ENCODE peak calls at places on chromosome 17, in six cellular contexts. K, I, U, Y, R and Q are unnamed samples.

GRCh38 chr17:53186004-53186403 is 636.7 kb upstream of the KIF2B start:
- DNase-seq in U (no peak), K (no peak), Y (no peak), R (no peak), I (no peak), Q (no peak)

GRCh38 chr17:48470388-48471034 is 40.5 kb upstream of the SKAP1 start:
- DNase-seq in Y (no peak), I (no peak), R (no peak), U (no peak), K (no peak), Q (peak)

GRCh38 chr17:44376124-44376523 is 12.5 kb upstream of the FAM171A2 start:
- DNase-seq in Y (peak), K (peak), U (no peak), I (no peak), R (peak), Q (no peak)

GRCh38 chr17:29733151-29733550 is 110.4 kb upstream of the CORO6 start:
- DNase-seq in I (no peak), K (no peak), R (no peak), Y (no peak), U (no peak), Q (no peak)

GRCh38 chr17:40425741-40426140 is 8.0 kb upstream of the TOP2A start:
- DNase-seq in I (no peak), R (no peak), Y (no peak), U (no peak), K (no peak), Q (no peak)

GRCh38 chr17:304461-304860 is 48.1 kb downstream of the RPH3AL start:
- DNase-seq in K (no peak), R (no peak), Y (no peak), U (no peak), I (no peak), Q (no peak)

GRCh38 chr17:17729620-17730249 is 48.5 kb downstream of the RAI1 start:
- DNase-seq in I (no peak), U (no peak), K (peak), Y (peak), R (peak), Q (peak)

GRCh38 chr17:15289285-15290185 is 24.4 kb upstream of the PMP22 start:
- DNase-seq in I (no peak), U (no peak), R (peak), Y (peak), K (peak), Q (no peak)

GRCh38 chr17:49646391-49647255 is 31.3 kb downstream of the SPOP start:
- DNase-seq in K (no peak), Y (peak), U (peak), R (no peak), I (no peak), Q (peak)

GRCh38 chr17:6366144-6366755 is 68.7 kb downstream of the AIPL1 start:
- DNase-seq in K (no peak), R (no peak), Y (no peak), I (no peak), U (no peak), Q (peak)

GRCh38 chr17:74481621-74482020 is 15.2 kb downstream of the CD300A start:
- DNase-seq in I (no peak), R (no peak), Y (no peak), K (no peak), U (no peak), Q (no peak)

GRCh38 chr17:32870969-32871368 is 6.0 kb downstream of the MYO1D start:
- DNase-seq in U (no peak), I (no peak), R (no peak), K (no peak), Y (no peak), Q (no peak)

GRCh38 chr17:42155614-42156045 is 841 bp upstream of the RAB5C start:
- DNase-seq in U (no peak), Y (no peak), I (no peak), K (no peak), R (no peak), Q (no peak)

GRCh38 chr17:40532520-40533253 is 31.3 kb upstream of the TNS4 start:
- DNase-seq in U (no peak), K (no peak), Y (no peak), R (no peak), I (no peak), Q (no peak)

GRCh38 chr17:61475726-61476125 is 23.5 kb downstream of the TBX4 start:
- DNase-seq in Y (no peak), U (no peak), R (no peak), K (no peak), I (no peak), Q (no peak)

DNA sequence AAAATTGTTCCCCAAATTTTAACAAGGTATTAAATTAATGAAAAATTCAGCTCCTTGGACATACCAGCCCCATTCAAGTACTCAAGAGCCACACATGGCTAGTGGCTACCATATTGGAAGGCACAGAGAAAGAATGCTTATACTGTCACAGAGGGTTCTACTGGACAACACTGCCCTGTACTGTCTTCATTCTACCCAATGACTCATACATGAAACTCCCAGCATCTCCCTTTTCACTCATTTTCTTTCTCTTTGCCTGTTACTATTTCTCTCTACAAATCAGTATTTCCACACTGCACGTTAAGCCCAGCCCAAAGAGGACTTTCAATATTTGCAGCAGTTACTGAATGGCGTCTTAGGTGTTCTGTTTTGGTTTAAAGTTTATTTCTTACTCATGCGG is 72.1 kb upstream of the RCVRN start:
- DNase-seq in R (no peak), I (no peak), Y (no peak), U (no peak), K (no peak), Q (no peak)
- TF ChIP-seq YY1 in R (no peak), I (no peak), Y (no peak), U (no peak), K (no peak), Q (no peak)

DNA sequence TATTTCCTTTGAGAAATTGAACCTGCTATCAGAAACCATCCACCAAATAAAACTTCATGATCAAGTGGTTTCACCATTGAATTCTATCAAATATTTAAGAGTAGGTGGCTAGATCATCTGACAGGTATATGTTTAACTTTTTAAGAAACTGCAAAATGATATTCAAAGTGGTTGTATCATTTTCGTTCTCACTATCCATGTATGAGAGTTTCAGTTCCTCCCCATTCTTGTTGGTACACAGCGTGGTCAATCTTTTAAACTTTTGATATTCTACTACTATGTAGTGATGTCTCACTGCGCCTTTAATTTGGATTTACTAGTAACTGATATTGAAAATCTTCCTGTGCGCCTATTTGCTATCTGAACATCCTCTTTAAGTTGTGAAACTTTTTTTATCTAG is 163.7 kb downstream of the CYB561 start:
- DNase-seq in I (no peak), K (no peak), Y (no peak), R (no peak), U (no peak), Q (no peak)
- H3K4me2 ChIP-seq in I (no peak), K (no peak), Y (no peak), R (no peak), U (no peak), Q (no peak)

GRCh38 chr17:80213651-80213975 is 6.5 kb downstream of the SGSH start:
- DNase-seq in K (no peak), Y (no peak), R (no peak), U (no peak), I (no peak), Q (no peak)

GRCh38 chr17:80214012-80214877 is 5.9 kb downstream of the SGSH start:
- DNase-seq in I (no peak), K (no peak), R (no peak), U (no peak), Y (no peak), Q (no peak)

GRCh38 chr17:80214878-80215210 is 5.3 kb downstream of the SGSH start:
- DNase-seq in R (no peak), U (no peak), Y (no peak), I (no peak), K (no peak), Q (no peak)

GRCh38 chr17:80212109-80212508 is 8.0 kb downstream of the SGSH start:
- DNase-seq in Y (no peak), K (no peak), U (no peak), R (no peak), I (no peak), Q (no peak)

GRCh38 chr17:80212962-80213650 is 7.0 kb downstream of the SGSH start:
- DNase-seq in K (no peak), U (no peak), Y (no peak), R (no peak), I (no peak), Q (no peak)
- TF ChIP-seq MAX in K (no peak), U (no peak), Y (no peak), R (no peak), I (no peak), Q (no peak)

DNA sequence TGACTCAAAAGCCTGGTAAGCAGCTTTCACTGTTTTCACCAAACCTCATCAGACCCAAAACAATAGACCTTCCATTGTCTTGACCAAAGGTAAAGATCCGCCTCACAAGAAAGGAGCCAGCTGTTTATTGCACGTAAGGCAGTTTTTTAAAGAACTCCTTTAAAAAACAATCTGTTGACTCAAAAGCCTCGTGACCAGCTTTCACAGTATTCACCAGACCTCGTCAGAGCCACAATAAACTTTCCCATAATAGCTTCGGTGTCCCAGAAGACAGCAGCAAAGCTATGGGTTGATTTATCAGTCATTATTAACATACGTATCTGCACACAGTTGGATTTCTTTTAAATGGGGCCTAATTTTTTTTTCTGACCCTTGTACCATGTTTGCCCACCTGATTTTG is 17.4 kb upstream of the HELZ start:
- DNase-seq in K (no peak), Y (no peak), R (no peak), I (no peak), U (no peak), Q (no peak)
- TF ChIP-seq YY1 in K (no peak), Y (no peak), R (no peak), I (no peak), U (no peak), Q (no peak)

DNA sequence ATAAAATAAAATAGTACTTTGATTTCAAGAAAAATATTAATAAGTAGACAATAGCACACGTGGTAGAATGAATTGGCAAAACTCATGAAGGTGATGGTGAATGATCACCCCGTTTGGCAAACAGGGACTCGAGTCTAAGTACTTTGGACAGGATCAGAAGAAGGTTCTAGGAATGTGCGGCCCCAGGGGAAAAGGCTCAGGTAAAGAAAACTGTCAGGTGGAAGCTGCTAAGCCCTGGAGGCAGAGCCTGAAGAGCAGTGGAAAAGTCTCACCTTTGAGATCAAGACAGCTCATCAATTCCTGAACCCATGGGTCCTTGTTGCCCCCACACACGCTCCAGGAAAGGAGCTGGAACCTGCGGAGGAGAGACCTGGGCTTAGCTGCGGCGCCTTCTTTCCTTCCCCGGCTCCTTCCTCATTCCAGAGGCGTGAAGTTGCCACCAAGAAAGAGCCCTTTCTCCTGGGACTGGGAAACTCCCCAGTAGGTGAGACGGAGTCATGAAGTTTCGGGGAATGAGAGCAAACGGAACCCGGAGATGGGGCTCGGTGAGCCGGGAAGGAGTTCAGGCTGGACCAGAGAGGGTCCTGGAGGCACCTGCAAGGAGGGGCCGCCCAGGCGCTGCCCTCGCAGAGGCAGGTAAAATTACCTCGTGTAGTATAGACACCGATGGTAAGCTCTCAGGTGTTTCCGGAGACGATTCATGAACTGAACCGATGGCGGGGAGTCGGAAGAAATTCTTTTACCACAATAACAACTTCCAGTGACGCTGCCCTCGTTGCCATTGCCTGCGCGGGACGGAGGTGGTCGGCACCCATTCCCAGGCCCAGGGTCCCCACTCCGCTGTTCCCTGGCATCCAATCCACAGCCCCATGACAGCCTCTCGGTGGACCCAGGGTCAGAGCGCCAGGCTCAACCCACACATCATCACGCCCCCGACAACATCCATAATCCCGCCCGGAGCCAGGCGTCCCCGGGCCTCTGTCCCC is 1.2 kb upstream of the ZMYND15 start:
- DNase-seq in Y (no peak), K (no peak), R (no peak), U (no peak), I (no peak), Q (no peak)
- H3K4me2 ChIP-seq in Y (peak), K (no peak), R (peak), U (peak), I (peak), Q (peak)

GRCh38 chr17:13405807-13406206 is 195.9 kb downstream of the HS3ST3A1 start:
- DNase-seq in U (no peak), K (no peak), Y (peak), I (no peak), R (no peak), Q (no peak)

GRCh38 chr17:13409455-13409854 is 192.3 kb downstream of the HS3ST3A1 start:
- DNase-seq in K (no peak), R (no peak), I (no peak), U (no peak), Y (no peak), Q (no peak)

GRCh38 chr17:13407381-13407780 is 194.3 kb downstream of the HS3ST3A1 start:
- DNase-seq in R (no peak), U (no peak), K (no peak), I (no peak), Y (no peak), Q (no peak)

GRCh38 chr17:13405080-13405479 is 196.6 kb downstream of the HS3ST3A1 start:
- DNase-seq in I (no peak), Y (no peak), K (no peak), R (no peak), U (no peak), Q (no peak)

GRCh38 chr17:13403982-13404931 is 197.5 kb downstream of the HS3ST3A1 start:
- DNase-seq in K (no peak), U (no peak), Y (peak), I (no peak), R (peak), Q (no peak)
- TF ChIP-seq MAX in K (no peak), U (no peak), Y (no peak), I (no peak), R (no peak), Q (no peak)